ENCODE peak calls at places on chromosomes 2 and 18, in five cellular contexts. C, G, E, F and I are unnamed samples.

GRCh38 chr2:15275341-15275740 is 285.8 kb downstream of the NBAS start:
- DNase-seq in C (no peak), G (no peak), E (no peak), F (no peak), I (no peak)

GRCh38 chr18:36127866-36128845 is 984 bp downstream of the SLC39A6 start:
- DNase-seq in C (peak), G (peak), E (peak), F (peak), I (peak)

GRCh38 chr2:233795735-233796171 is 17.6 kb downstream of the MROH2A start:
- DNase-seq in C (peak), G (no peak), E (no peak), F (no peak), I (no peak)

GRCh38 chr18:33918571-33918970 is 306.1 kb downstream of the NOL4 start:
- DNase-seq in C (no peak), G (no peak), E (no peak), F (no peak), I (no peak)

GRCh38 chr18:297936-298335 is 30.1 kb upstream of the THOC1 start:
- DNase-seq in C (no peak), G (no peak), E (no peak), F (no peak), I (no peak)

GRCh38 chr2:175707322-175707721 is 294.7 kb downstream of the LNPK start:
- DNase-seq in C (no peak), G (no peak), E (no peak), F (no peak), I (no peak)

GRCh38 chr2:200089756-200090109 is 134.4 kb downstream of the MAIP1 start:
- DNase-seq in C (no peak), G (no peak), E (no peak), F (no peak), I (no peak)

GRCh38 chr2:240220371-240220770 is 79.9 kb upstream of the OTOS start:
- DNase-seq in C (no peak), G (peak), E (no peak), F (peak), I (peak)

GRCh38 chr2:85681354-85681728 is 12.8 kb upstream of the GNLY start:
- DNase-seq in C (no peak), G (no peak), E (no peak), F (no peak), I (no peak)

GRCh38 chr2:39778775-39779751 is at the start of gene THUMPD2:
- DNase-seq in C (peak), G (peak), E (peak), F (peak), I (peak)

GRCh38 chr2:219155054-219155644 is 5.5 kb downstream of the NHEJ1 start:
- DNase-seq in C (no peak), G (peak), E (peak), F (peak), I (peak)

GRCh38 chr2:110126926-110127325 is 11.3 kb upstream of the MALL start:
- DNase-seq in C (no peak), G (no peak), E (no peak), F (no peak), I (no peak)

DNA sequence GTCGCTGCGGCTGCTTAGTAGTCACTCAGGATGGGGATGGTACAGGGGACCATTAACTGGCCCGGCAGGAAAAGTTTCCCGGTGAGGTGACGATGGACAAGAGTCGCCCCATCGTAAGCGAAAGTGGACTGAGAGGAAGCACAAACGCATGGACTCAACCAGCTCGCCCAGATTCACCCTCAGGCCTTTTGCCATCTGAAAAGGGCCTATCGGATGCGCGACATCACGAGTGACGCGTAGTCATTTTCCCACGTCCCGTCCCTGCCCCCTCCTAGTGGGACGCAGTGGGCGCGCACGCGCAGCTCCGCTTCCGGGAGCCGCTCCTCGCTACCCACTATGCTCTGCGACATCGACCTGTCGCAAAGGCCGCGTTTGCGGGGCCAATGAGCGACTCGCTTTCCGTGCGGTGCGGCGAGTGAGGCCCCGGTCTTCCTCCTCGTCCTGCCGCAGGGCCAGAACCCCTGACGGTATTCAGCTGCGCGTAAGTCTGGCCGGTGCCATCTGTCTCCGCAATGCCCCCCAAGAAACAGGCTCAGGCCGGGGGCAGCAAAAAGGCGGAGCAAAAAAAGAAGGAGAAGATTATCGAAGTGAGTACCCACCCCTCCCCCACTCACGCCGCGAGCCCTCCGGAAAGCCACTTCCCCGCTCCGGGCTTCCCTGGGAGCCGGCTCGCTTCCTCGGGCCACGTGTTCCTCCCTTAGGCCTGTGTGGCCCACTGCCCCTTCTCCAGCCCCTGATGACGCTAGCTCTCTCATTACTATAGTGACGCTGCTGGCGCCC is at the start of gene ZC3H15:
- DNase-seq in C (peak), G (peak), E (peak), F (peak), I (peak)
- H3K18ac ChIP-seq in C (peak), G (peak), E (peak), F (peak), I (peak)

GRCh38 chr2:74559912-74560311 is 5.4 kb downstream of the DOK1 start:
- DNase-seq in C (peak), G (no peak), E (no peak), F (no peak), I (no peak)

GRCh38 chr2:74558284-74559230 is 4.0 kb downstream of the DOK1 start:
- DNase-seq in C (no peak), G (no peak), E (no peak), F (no peak), I (no peak)

GRCh38 chr2:74562126-74562775 is 7.7 kb downstream of the DOK1 start:
- DNase-seq in C (no peak), G (no peak), E (no peak), F (no peak), I (no peak)

GRCh38 chr2:74564222-74564621 is 9.7 kb downstream of the DOK1 start:
- DNase-seq in C (no peak), G (peak), E (no peak), F (no peak), I (no peak)

DNA sequence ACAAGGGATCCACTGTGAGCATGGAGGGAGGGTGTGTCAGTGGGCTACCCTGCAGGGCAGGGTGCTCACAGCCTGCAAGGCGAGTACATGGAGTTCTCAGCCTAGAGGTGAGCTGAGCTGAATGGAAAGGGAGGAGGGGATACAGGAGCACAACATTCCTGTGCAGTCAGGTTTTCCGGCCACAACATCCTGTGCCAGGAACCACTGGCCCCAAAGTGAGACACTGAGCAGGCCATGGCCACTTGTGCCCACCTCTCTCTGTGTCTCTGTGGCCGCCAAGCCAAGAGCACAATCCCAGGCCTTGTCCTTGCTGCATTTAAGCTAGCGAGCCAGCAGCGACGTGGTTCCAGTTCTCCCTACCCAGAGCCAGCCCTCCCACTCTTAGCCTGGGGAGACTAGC is 6.1 kb downstream of the DOK1 start:
- DNase-seq in C (no peak), G (no peak), E (no peak), F (no peak), I (no peak)
- H3K18ac ChIP-seq in C (no peak), G (no peak), E (peak), F (no peak), I (no peak)

GRCh38 chr2:25257032-25257455 is 84.7 kb downstream of the DNMT3A start:
- DNase-seq in C (no peak), G (peak), E (no peak), F (peak), I (no peak)
- H3K18ac ChIP-seq in C (no peak), G (no peak), E (no peak), F (no peak), I (no peak)

GRCh38 chr18:32440478-32440877 is 30.2 kb downstream of the GAREM1 start:
- DNase-seq in C (no peak), G (no peak), E (no peak), F (no peak), I (no peak)

GRCh38 chr18:32439241-32439640 is 31.4 kb downstream of the GAREM1 start:
- DNase-seq in C (no peak), G (no peak), E (no peak), F (no peak), I (no peak)

GRCh38 chr18:32439802-32440201 is 30.9 kb downstream of the GAREM1 start:
- DNase-seq in C (peak), G (no peak), E (no peak), F (no peak), I (peak)

GRCh38 chr18:32437080-32437834 is 33.4 kb downstream of the GAREM1 start:
- DNase-seq in C (no peak), G (no peak), E (no peak), F (no peak), I (no peak)

DNA sequence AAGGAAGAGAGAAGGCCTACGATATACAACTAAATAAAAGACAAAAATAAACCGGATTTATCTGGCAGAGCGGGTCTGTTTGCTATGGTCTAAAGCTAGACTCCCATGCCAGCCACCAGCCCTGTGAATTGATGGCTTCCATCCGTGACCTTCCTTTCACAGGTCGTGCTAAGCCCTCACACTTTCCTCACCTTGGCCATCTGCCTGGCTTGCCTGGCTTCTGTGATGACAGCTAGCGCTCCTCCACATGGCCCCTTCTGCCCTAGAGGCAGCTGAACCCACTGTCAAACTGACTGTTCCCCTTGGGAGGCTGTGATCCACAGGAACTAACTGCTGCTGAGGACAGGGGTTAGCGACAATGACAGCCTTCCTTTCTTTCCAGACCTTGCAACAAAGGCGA is 32.5 kb downstream of the GAREM1 start:
- DNase-seq in C (no peak), G (no peak), E (no peak), F (no peak), I (no peak)
- H3K18ac ChIP-seq in C (no peak), G (no peak), E (no peak), F (no peak), I (peak)